ENCODE peak calls at places on chromosomes 6 and 20, in nine cellular contexts. O, J, U, M, R, T, E, P and F are unnamed samples.

GRCh38 chr20:43975096-43975768 is 60.6 kb downstream of the TOX2 start:
- DNase-seq in O (no peak), J (no peak), U (no peak), M (no peak), R (no peak), T (peak; percentile 85), E (peak; percentile 94), P (peak; percentile 87), F (no peak)

GRCh38 chr6:10403385-10404106 is 11.3 kb downstream of the TFAP2A start:
- DNase-seq in O (no peak), J (peak; percentile 46), U (no peak), M (no peak), R (no peak), T (peak; percentile 95), E (peak; percentile 89), P (peak; percentile 44), F (no peak)

GRCh38 chr6:44010411-44011349 is 116.6 kb downstream of the MRPL14 start:
- DNase-seq in O (peak; percentile 29), J (no peak), U (peak; percentile 58), M (peak; percentile 41), R (no peak), T (peak; percentile 90), E (peak; percentile 98), P (peak; percentile 94), F (peak; percentile 62)

GRCh38 chr6:3176562-3177355 is 19.4 kb upstream of the TUBB2A start:
- DNase-seq in O (no peak), J (no peak), U (no peak), M (no peak), R (peak; percentile 17), T (peak; percentile 84), E (peak; percentile 94), P (peak; percentile 90), F (no peak)

GRCh38 chr6:144715344-144715743 is 430.2 kb downstream of the UTRN start:
- DNase-seq in O (no peak), J (no peak), U (no peak), M (no peak), R (no peak), T (no peak), E (no peak), P (no peak), F (no peak)

GRCh38 chr6:133236898-133237297 is 4.3 kb upstream of the EYA4 start:
- DNase-seq in O (no peak), J (no peak), U (no peak), M (no peak), R (no peak), T (no peak), E (peak; percentile 40), P (no peak), F (no peak)

GRCh38 chr6:87789198-87789899 is 87.3 kb upstream of the AKIRIN2 start:
- DNase-seq in O (no peak), J (no peak), U (no peak), M (no peak), R (no peak), T (peak; percentile 89), E (peak; percentile 89), P (peak; percentile 77), F (no peak)

GRCh38 chr6:15714658-15715057 is 51.8 kb upstream of the DTNBP1 start:
- DNase-seq in O (no peak), J (no peak), U (no peak), M (no peak), R (no peak), T (no peak), E (no peak), P (no peak), F (no peak)

GRCh38 chr6:148935705-148936306 is 189.0 kb downstream of the UST start:
- DNase-seq in O (no peak), J (no peak), U (no peak), M (no peak), R (no peak), T (peak; percentile 79), E (peak; percentile 81), P (peak; percentile 42), F (no peak)

GRCh38 chr6:105174512-105174911 is 5.3 kb downstream of the POPDC3 start:
- DNase-seq in O (no peak), J (no peak), U (no peak), M (no peak), R (no peak), T (peak; percentile 86), E (peak; percentile 79), P (no peak), F (no peak)

GRCh38 chr20:54928564-54928963 is 453.2 kb downstream of the DOK5 start:
- DNase-seq in O (no peak), J (no peak), U (no peak), M (no peak), R (no peak), T (no peak), E (no peak), P (no peak), F (no peak)

GRCh38 chr6:56758553-56758952 is 115.9 kb upstream of the DST start:
- DNase-seq in O (no peak), J (no peak), U (no peak), M (no peak), R (no peak), T (no peak), E (no peak), P (no peak), F (no peak)

GRCh38 chr20:32316667-32317066 is 39.2 kb downstream of the KIF3B start:
- DNase-seq in O (no peak), J (no peak), U (no peak), M (no peak), R (no peak), T (peak; percentile 22), E (peak; percentile 65), P (peak; percentile 17), F (no peak)

GRCh38 chr6:137780447-137781034 is 86.5 kb upstream of the TNFAIP3 start:
- DNase-seq in O (no peak), J (no peak), U (no peak), M (no peak), R (no peak), T (no peak), E (no peak), P (no peak), F (no peak)

GRCh38 chr6:16200231-16200941 is 38.0 kb upstream of the GMPR start:
- DNase-seq in O (no peak), J (peak; percentile 24), U (no peak), M (no peak), R (no peak), T (no peak), E (peak; percentile 34), P (peak; percentile 15), F (no peak)

GRCh38 chr6:80454197-80454596 is 347.7 kb downstream of the BCKDHB start:
- DNase-seq in O (no peak), J (no peak), U (no peak), M (no peak), R (no peak), T (peak; percentile 97), E (peak; percentile 98), P (peak; percentile 90), F (no peak)